ENCODE peak calls at places on chromosomes 13 and 19, in five cellular contexts. C is skeletal muscle cell; B is small intestine; W is CD4-positive, alpha-beta T cell; V is D721Med. Q is an unnamed sample.

GRCh38 chr13:109547942-109548860 is 238.2 kb downstream of the IRS2 start:
- DNase-seq in V (no peak), W (no peak), C (no peak), B (no peak), Q (no peak)

GRCh38 chr19:14507704-14508246 is 10.4 kb downstream of the DNAJB1 start:
- DNase-seq in C (no peak), V (no peak), B (no peak), W (no peak), Q (no peak)

GRCh38 chr19:9958451-9958850 is 22.1 kb upstream of the OLFM2 start:
- DNase-seq in B (no peak), V (no peak), W (no peak), C (peak; percentile 83), Q (no peak)

GRCh38 chr19:11721681-11722080 is 17.1 kb downstream of the ZNF823 start:
- DNase-seq in W (no peak), B (no peak), V (no peak), C (no peak), Q (no peak)

GRCh38 chr19:17220207-17220758 is 5.1 kb downstream of the USE1 start:
- DNase-seq in V (no peak), B (peak; percentile 67), C (peak; percentile 35), W (no peak), Q (no peak)

GRCh38 chr13:34000955-34001354 is 183.0 kb downstream of the RFC3 start:
- DNase-seq in C (no peak), W (no peak), V (no peak), B (no peak), Q (no peak)

GRCh38 chr13:73299787-73300186 is 241.0 kb downstream of the KLF5 start:
- DNase-seq in B (no peak), W (no peak), C (no peak), V (no peak), Q (no peak)

GRCh38 chr13:36275190-36276002 is 22.2 kb downstream of the CCDC169 start:
- DNase-seq in V (no peak), C (peak; percentile 57), W (no peak), B (peak; percentile 18), Q (no peak)

GRCh38 chr13:77918391-77919261 is at the start of gene EDNRB:
- DNase-seq in C (no peak), B (no peak), W (no peak), V (no peak), Q (no peak)

GRCh38 chr19:29845576-29846176 is 33.9 kb downstream of the CCNE1 start:
- DNase-seq in C (no peak), V (no peak), W (peak; percentile 16), B (peak; percentile 41), Q (no peak)

GRCh38 chr19:55113570-55114039 is 3.8 kb downstream of the PPP1R12C start:
- DNase-seq in W (no peak), B (no peak), C (peak; percentile 59), V (no peak), Q (no peak)

GRCh38 chr13:113080361-113080831 is 25.2 kb upstream of the F7 start:
- DNase-seq in W (no peak), B (no peak), C (no peak), V (no peak), Q (no peak)

GRCh38 chr19:34880034-34880433 is 46.7 kb upstream of the ZNF30 start:
- DNase-seq in V (no peak), B (no peak), W (no peak), C (no peak), Q (no peak)

GRCh38 chr19:491146-491741 is 5.0 kb upstream of the MADCAM1 start:
- DNase-seq in B (no peak), W (no peak), V (no peak), C (no peak), Q (no peak)

GRCh38 chr19:40217921-40218890 is at the start of gene TTC9B:
- DNase-seq in W (no peak), C (no peak), B (no peak), V (no peak), Q (no peak)

GRCh38 chr13:87426737-87427136 is 244.4 kb upstream of the SLITRK5 start:
- DNase-seq in C (no peak), W (no peak), B (no peak), V (no peak), Q (no peak)

GRCh38 chr19:31054430-31054829 is 294.8 kb downstream of the TSHZ3 start:
- DNase-seq in B (peak; percentile 3), V (no peak), W (peak; percentile 9), C (peak; percentile 35), Q (no peak)

GRCh38 chr13:30026093-30026492 is 175.7 kb upstream of the UBL3 start:
- DNase-seq in B (no peak), W (no peak), C (peak; percentile 88), V (no peak), Q (no peak)

GRCh38 chr19:12774588-12775555 is at the start of gene HOOK2:
- DNase-seq in W (no peak), B (peak; percentile 99), C (no peak), V (no peak), Q (no peak)

GRCh38 chr19:39532233-39533002 is at the start of gene EID2B:
- DNase-seq in V (peak; percentile 85), C (peak; percentile 75), W (peak; percentile 92), B (peak; percentile 96), Q (peak; percentile 89)